ENCODE peak calls at places on chromosome X, in six cellular contexts. M, F, O, S, U and G are unnamed samples.

GRCh38 chrX:38220024-38220935 is at the start of gene SRPX:
- DNase-seq in M (no peak), F (no peak), O (no peak), S (peak; percentile 20), U (no peak), G (no peak)

GRCh38 chrX:153649178-153649914 is 2.3 kb downstream of the DUSP9 start:
- DNase-seq in M (peak; percentile 37), F (no peak), O (no peak), S (no peak), U (peak; percentile 78), G (no peak)

GRCh38 chrX:34521563-34521962 is 135.5 kb downstream of the TMEM47 start:
- DNase-seq in M (no peak), F (no peak), O (no peak), S (no peak), U (no peak), G (no peak)

GRCh38 chrX:153411255-153411987 is at the start of gene ZFP92:
- DNase-seq in M (no peak), F (no peak), O (no peak), S (no peak), U (peak; percentile 70), G (no peak)

GRCh38 chrX:26889574-26889973 is 573.6 kb downstream of the PPP4R3C start:
- DNase-seq in M (no peak), F (no peak), O (no peak), S (no peak), U (no peak), G (no peak)

GRCh38 chrX:34875204-34875603 is 67.4 kb upstream of the FAM47B start:
- DNase-seq in M (no peak), F (no peak), O (no peak), S (no peak), U (no peak), G (no peak)

GRCh38 chrX:115183980-115184379 is 5.2 kb upstream of the RBMXL3 start:
- DNase-seq in M (no peak), F (no peak), O (no peak), S (no peak), U (no peak), G (no peak)

GRCh38 chrX:119784747-119785446 is 6.5 kb downstream of the RPL39 start:
- DNase-seq in M (no peak), F (no peak), O (no peak), S (no peak), U (peak; percentile 79), G (no peak)

GRCh38 chrX:72294497-72294896 is 11.2 kb downstream of the CITED1 start:
- DNase-seq in M (no peak), F (no peak), O (no peak), S (no peak), U (no peak), G (no peak)

GRCh38 chrX:19624754-19625153 is 109.4 kb upstream of the MAP3K15 start:
- DNase-seq in M (no peak), F (no peak), O (no peak), S (no peak), U (no peak), G (no peak)

GRCh38 chrX:57900961-57901360 is 9.3 kb downstream of the ZXDA start:
- DNase-seq in M (no peak), F (no peak), O (no peak), S (no peak), U (no peak), G (no peak)

GRCh38 chrX:3465017-3465416 is 118.6 kb upstream of the MXRA5 start:
- DNase-seq in M (no peak), F (no peak), O (no peak), S (no peak), U (no peak), G (no peak)

GRCh38 chrX:48631376-48632090 is 34.2 kb downstream of the WDR13 start:
- DNase-seq in M (peak; percentile 10), F (peak; percentile 80), O (peak; percentile 87), S (peak; percentile 74), U (peak; percentile 77), G (peak; percentile 13)

GRCh38 chrX:5458300-5458699 is 770.4 kb downstream of the NLGN4X start:
- DNase-seq in M (no peak), F (no peak), O (no peak), S (no peak), U (no peak), G (no peak)

GRCh38 chrX:134469481-134469880 is 9.5 kb downstream of the HPRT1 start:
- DNase-seq in M (no peak), F (no peak), O (no peak), S (no peak), U (no peak), G (no peak)

GRCh38 chrX:3461824-3462508 is 115.5 kb upstream of the MXRA5 start:
- DNase-seq in M (no peak), F (no peak), O (no peak), S (no peak), U (no peak), G (no peak)